ENCODE peak calls at places on chromosome 17, in five cellular contexts. G is neural progenitor cell, Q is right atrium auricular region, K is sigmoid colon, B is IMR-90. S is an unnamed sample.

GRCh38 chr17:21287703-21288449 is 3.4 kb downstream of the MAP2K3 start:
- DNase-seq in K (peak), Q (peak), B (peak), G (no peak), S (peak)

GRCh38 chr17:15454328-15454727 is 13.1 kb downstream of the CDRT4 start:
- DNase-seq in B (no peak), K (peak), G (no peak), Q (no peak), S (no peak)

GRCh38 chr17:77140878-77141767 is at the start of gene SEC14L1:
- DNase-seq in K (peak), Q (peak), G (peak), B (no peak), S (peak)

GRCh38 chr17:78342438-78343098 is 17.3 kb downstream of the SOCS3 start:
- DNase-seq in K (peak), Q (no peak), B (peak), G (no peak), S (no peak)

GRCh38 chr17:28372945-28373274 is 1.4 kb downstream of the SARM1 start:
- DNase-seq in K (no peak), G (no peak), Q (no peak), B (no peak), S (no peak)

GRCh38 chr17:45411348-45412105 is 21.1 kb downstream of the ARHGAP27 start:
- DNase-seq in B (no peak), G (no peak), K (no peak), Q (no peak), S (peak)

GRCh38 chr17:601462-602303 is 113.0 kb downstream of the VPS53 start:
- DNase-seq in G (no peak), B (peak), K (peak), Q (no peak), S (peak)

GRCh38 chr17:40094874-40095273 is 5.5 kb downstream of the NR1D1 start:
- DNase-seq in B (no peak), Q (no peak), G (no peak), K (peak), S (no peak)

GRCh38 chr17:65173284-65173793 is 36.2 kb downstream of the RGS9 start:
- DNase-seq in G (no peak), K (no peak), B (peak), Q (no peak), S (peak)

GRCh38 chr17:75073618-75074047 is 14.1 kb upstream of the SLC16A5 start:
- DNase-seq in B (no peak), G (no peak), K (peak), Q (no peak), S (no peak)

GRCh38 chr17:75634376-75634740 is 1.1 kb downstream of the SMIM5 start:
- DNase-seq in G (peak), B (no peak), Q (no peak), K (no peak), S (no peak)

GRCh38 chr17:40648326-40648968 is 829 bp upstream of the SMARCE1 start:
- DNase-seq in B (peak), K (no peak), Q (peak), G (peak), S (peak)

GRCh38 chr17:11693284-11693683 is 95.0 kb downstream of the DNAH9 start:
- DNase-seq in Q (no peak), B (no peak), G (no peak), K (no peak), S (no peak)

GRCh38 chr17:36072431-36073121 is 8.5 kb downstream of the CCL18 start:
- DNase-seq in G (peak), K (no peak), B (peak), Q (no peak), S (peak)

GRCh38 chr17:15406081-15406480 is 61.3 kb downstream of the CDRT4 start:
- DNase-seq in K (no peak), B (no peak), G (no peak), Q (no peak), S (no peak)

GRCh38 chr17:45237686-45238085 is 16.0 kb downstream of the FMNL1 start:
- DNase-seq in K (no peak), B (no peak), Q (no peak), G (no peak), S (no peak)

GRCh38 chr17:19755392-19755791 is 7.3 kb upstream of the ALDH3A1 start:
- DNase-seq in Q (no peak), B (no peak), G (no peak), K (no peak), S (no peak)

GRCh38 chr17:69342896-69343644 is 16.1 kb upstream of the ABCA5 start:
- DNase-seq in G (no peak), Q (no peak), K (no peak), B (no peak), S (no peak)

GRCh38 chr17:16428098-16428882 is 12.9 kb downstream of the TRPV2 start:
- DNase-seq in G (peak), K (no peak), Q (no peak), B (peak), S (peak)

GRCh38 chr17:81091774-81092517 is 57.0 kb downstream of the BAIAP2 start:
- DNase-seq in Q (no peak), K (no peak), B (no peak), G (no peak), S (no peak)

GRCh38 chr17:68053237-68054030 is 17.9 kb downstream of the KPNA2 start:
- DNase-seq in K (peak), B (peak), G (no peak), Q (peak), S (peak)

GRCh38 chr17:82112866-82113390 is 14.9 kb upstream of the FASN start:
- DNase-seq in G (no peak), K (no peak), B (no peak), Q (no peak), S (no peak)

GRCh38 chr17:50918933-50919296 is 52.8 kb upstream of the TOB1 start:
- DNase-seq in G (no peak), K (no peak), Q (no peak), B (peak), S (no peak)

GRCh38 chr17:4150106-4150505 is 7.1 kb downstream of the CYB5D2 start:
- DNase-seq in B (no peak), G (no peak), Q (no peak), K (no peak), S (no peak)

GRCh38 chr17:9232591-9233270 is 211.4 kb downstream of the NTN1 start:
- DNase-seq in K (peak), Q (no peak), G (no peak), B (no peak), S (no peak)

GRCh38 chr17:78805301-78805700 is 23.2 kb upstream of the CYTH1 start:
- DNase-seq in K (no peak), Q (no peak), B (no peak), G (no peak), S (peak)

GRCh38 chr17:64385187-64386083 is 5.2 kb downstream of the PECAM1 start:
- DNase-seq in K (peak), Q (peak), G (no peak), B (peak), S (peak)

GRCh38 chr17:79775635-79776034 is 2.3 kb upstream of the CBX2 start:
- DNase-seq in Q (no peak), K (no peak), B (no peak), G (peak), S (no peak)

GRCh38 chr17:1126801-1127550 is 52.8 kb downstream of the ABR start:
- DNase-seq in G (no peak), B (no peak), Q (no peak), K (no peak), S (no peak)

GRCh38 chr17:28466001-28466400 is 7.4 kb upstream of the SLC13A2 start:
- DNase-seq in B (no peak), K (peak), Q (no peak), G (no peak), S (no peak)

GRCh38 chr17:66306413-66306812 is 4.0 kb downstream of the PRKCA start:
- DNase-seq in G (no peak), Q (no peak), K (no peak), B (peak), S (no peak)

GRCh38 chr17:40727447-40728231 is 24.1 kb upstream of the KRT24 start:
- DNase-seq in Q (no peak), G (no peak), K (no peak), B (peak), S (peak)

GRCh38 chr17:4535667-4536258 is 19.4 kb downstream of the MYBBP1A start:
- DNase-seq in K (no peak), B (no peak), G (no peak), Q (no peak), S (no peak)

GRCh38 chr17:60641810-60642220 is 35.8 kb upstream of the BCAS3 start:
- DNase-seq in K (peak), G (peak), Q (peak), B (peak), S (no peak)

GRCh38 chr17:77308768-77309726 is 168.3 kb downstream of the SEC14L1 start:
- DNase-seq in B (peak), Q (no peak), G (no peak), K (peak), S (no peak)

GRCh38 chr17:65677932-65678331 is 116.5 kb upstream of the AXIN2 start:
- DNase-seq in B (peak), G (no peak), K (no peak), Q (no peak), S (no peak)

GRCh38 chr17:61057257-61057656 is 342.4 kb upstream of the TBX2 start:
- DNase-seq in Q (no peak), G (no peak), K (no peak), B (no peak), S (no peak)

GRCh38 chr17:82007495-82008257 is 15.0 kb downstream of the CENPX start:
- DNase-seq in Q (no peak), K (no peak), G (no peak), B (no peak), S (no peak)

GRCh38 chr17:49494399-49494798 is 694 bp upstream of the NGFR start:
- DNase-seq in G (no peak), B (no peak), K (no peak), Q (no peak), S (no peak)
- H3K27ac ChIP-seq in G (no peak), B (no peak), K (no peak), Q (no peak), S (no peak)

GRCh38 chr17:38564254-38564605 is 41.5 kb downstream of the SRCIN1 start:
- DNase-seq in G (no peak), K (no peak), B (no peak), Q (no peak), S (no peak)
- H3K4me3 ChIP-seq in G (peak), K (no peak), B (no peak), Q (no peak), S (no peak)

GRCh38 chr17:72373910-72374741 is 253.3 kb downstream of the SOX9 start:
- DNase-seq in G (peak), B (peak), Q (no peak), K (no peak), S (no peak)

GRCh38 chr17:72378414-72379395 is 257.9 kb downstream of the SOX9 start:
- DNase-seq in B (no peak), Q (no peak), K (no peak), G (peak), S (no peak)

GRCh38 chr17:72380737-72381136 is 259.9 kb downstream of the SOX9 start:
- DNase-seq in Q (no peak), G (no peak), K (no peak), B (no peak), S (no peak)

GRCh38 chr17:72380120-72380519 is 259.3 kb downstream of the SOX9 start:
- DNase-seq in Q (no peak), K (no peak), G (no peak), B (no peak), S (no peak)

GRCh38 chr17:72376486-72377345 is 255.9 kb downstream of the SOX9 start:
- DNase-seq in Q (no peak), B (peak), G (no peak), K (no peak), S (no peak)
- H3K27ac ChIP-seq in Q (no peak), B (no peak), G (no peak), K (no peak), S (no peak)

GRCh38 chr17:43860077-43860725 is 13.2 kb downstream of the CD300LG start:
- DNase-seq in K (peak), B (no peak), G (no peak), Q (no peak), S (peak)

GRCh38 chr17:43860927-43861622 is 14.1 kb downstream of the CD300LG start:
- DNase-seq in G (no peak), Q (no peak), B (no peak), K (peak), S (peak)

GRCh38 chr17:43864161-43864706 is 17.3 kb downstream of the CD300LG start:
- DNase-seq in B (no peak), K (no peak), Q (no peak), G (no peak), S (no peak)

GRCh38 chr17:43858201-43858600 is 11.2 kb downstream of the CD300LG start:
- DNase-seq in G (no peak), Q (no peak), B (no peak), K (no peak), S (peak)

DNA sequence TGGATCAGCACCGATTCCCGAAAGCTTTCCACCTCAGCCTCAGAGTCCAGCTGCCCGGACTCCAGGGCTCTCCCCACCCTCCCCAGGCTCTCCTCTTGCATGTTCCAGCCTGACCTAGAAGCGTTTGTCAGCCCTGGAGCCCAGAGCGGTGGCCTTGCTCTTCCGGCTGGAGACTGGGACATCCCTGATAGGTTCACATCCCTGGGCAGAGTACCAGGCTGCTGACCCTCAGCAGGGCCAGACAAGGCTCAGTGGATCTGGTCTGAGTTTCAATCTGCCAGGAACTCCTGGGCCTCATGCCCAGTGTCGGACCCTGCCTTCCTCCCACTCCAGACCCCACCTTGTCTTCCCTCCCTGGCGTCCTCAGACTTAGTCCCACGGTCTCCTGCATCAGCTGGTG is 15.0 kb downstream of the CD300LG start:
- DNase-seq in K (no peak), Q (no peak), B (no peak), G (no peak), S (no peak)
- H3K4me3 ChIP-seq in K (no peak), Q (no peak), B (no peak), G (no peak), S (no peak)

GRCh38 chr17:48748728-48749566 is 20.4 kb upstream of the HOXB13 start:
- DNase-seq in G (no peak), B (no peak), Q (no peak), K (no peak), S (no peak)

GRCh38 chr17:48745381-48746275 is 17.1 kb upstream of the HOXB13 start:
- DNase-seq in K (no peak), B (no peak), Q (no peak), G (peak), S (no peak)

GRCh38 chr17:48746916-48747444 is 18.4 kb upstream of the HOXB13 start:
- DNase-seq in K (no peak), Q (no peak), G (no peak), B (no peak), S (no peak)

GRCh38 chr17:48749621-48750553 is 21.3 kb upstream of the HOXB13 start:
- DNase-seq in B (no peak), K (no peak), Q (no peak), G (peak), S (no peak)

GRCh38 chr17:48747445-48748363 is 19.2 kb upstream of the HOXB13 start:
- DNase-seq in Q (no peak), K (no peak), B (no peak), G (peak), S (no peak)
- H3K27ac ChIP-seq in Q (no peak), K (no peak), B (no peak), G (no peak), S (no peak)

S was measured in Peyer's patch.